ENCODE peak calls at places on chromosomes 1 and 21, in four cellular contexts. T, W, L and A are unnamed samples.

GRCh38 chr1:27004471-27005165 is 8.0 kb downstream of the TENT5B start:
- DNase-seq in T (no peak), W (peak; percentile 39), L (no peak), A (no peak)

GRCh38 chr21:37319551-37319950 is 47.0 kb upstream of the DYRK1A start:
- DNase-seq in T (no peak), W (no peak), L (peak; percentile 43), A (no peak)

GRCh38 chr1:63326473-63327380 is 4.4 kb downstream of the FOXD3 start:
- DNase-seq in T (no peak), W (no peak), L (no peak), A (no peak)

GRCh38 chr1:240192851-240193250 is 101.2 kb downstream of the FMN2 start:
- DNase-seq in T (no peak), W (no peak), L (no peak), A (no peak)

GRCh38 chr1:162292422-162292849 is 84.2 kb downstream of the SPATA46 start:
- DNase-seq in T (no peak), W (peak; percentile 57), L (peak; percentile 46), A (no peak)

GRCh38 chr1:116664366-116664983 is 3.1 kb downstream of the IGSF3 start:
- DNase-seq in T (no peak), W (no peak), L (no peak), A (no peak)

GRCh38 chr1:162406811-162407210 is 5.1 kb downstream of the SH2D1B start:
- DNase-seq in T (no peak), W (peak; percentile 20), L (peak; percentile 27), A (no peak)

GRCh38 chr1:110538082-110538481 is 19.1 kb upstream of the KCNA10 start:
- DNase-seq in T (no peak), W (no peak), L (no peak), A (no peak)

GRCh38 chr1:109761227-109762038 is 2.3 kb downstream of the EPS8L3 start:
- DNase-seq in T (no peak), W (no peak), L (no peak), A (peak; percentile 30)